ENCODE peak calls at places on chromosomes 1 and 21, in seven cellular contexts. B is uterus; H is activated CD8-positive, alpha-beta T cell treated with anti-CD3 and anti-CD28 coated beads for 36 hours; T is GM12878; Q is H9; K is glutamatergic neuron; J is heart left ventricle. O is an unnamed sample.

GRCh38 chr1:19559641-19560040 is 74.3 kb upstream of the CAPZB start:
- DNase-seq in J (no peak), B (no peak), T (no peak), Q (no peak), K (no peak), H (no peak), O (no peak)

GRCh38 chr1:206470692-206471414 is 577 bp downstream of the IKBKE start:
- DNase-seq in Q (peak; percentile 70), J (no peak), H (peak; percentile 86), B (no peak), T (peak; percentile 68), K (no peak), O (no peak)

GRCh38 chr1:30328100-30328370 is 395.4 kb downstream of the MATN1 start:
- DNase-seq in K (no peak), H (no peak), J (no peak), T (no peak), B (no peak), Q (no peak), O (no peak)

GRCh38 chr1:12546771-12547585 is 71.0 kb downstream of the DHRS3 start:
- DNase-seq in B (no peak), J (peak; percentile 74), T (no peak), K (no peak), H (no peak), Q (no peak), O (no peak)

GRCh38 chr1:230335861-230336549 is 90.1 kb downstream of the PGBD5 start:
- DNase-seq in K (peak; percentile 28), Q (no peak), B (no peak), T (no peak), J (no peak), H (no peak), O (no peak)

GRCh38 chr1:12608311-12608957 is 9.6 kb downstream of the DHRS3 start:
- DNase-seq in Q (no peak), B (no peak), J (no peak), H (no peak), K (no peak), T (no peak), O (no peak)

GRCh38 chr1:206001476-206001888 is 1.7 kb downstream of the RAB7B start:
- DNase-seq in J (no peak), Q (peak; percentile 51), B (peak; percentile 48), H (peak; percentile 66), K (no peak), T (no peak), O (no peak)

GRCh38 chr1:119249283-119249682 is 108.8 kb upstream of the WARS2 start:
- DNase-seq in B (no peak), J (no peak), Q (no peak), T (no peak), K (no peak), H (no peak), O (no peak)

GRCh38 chr1:6625579-6626149 is 996 bp downstream of the THAP3 start:
- DNase-seq in T (no peak), J (peak; percentile 45), K (no peak), H (peak; percentile 25), Q (no peak), B (no peak), O (no peak)

GRCh38 chr1:5649795-5650194 is 342.4 kb downstream of the NPHP4 start:
- DNase-seq in Q (no peak), H (no peak), J (no peak), T (no peak), K (no peak), B (no peak), O (no peak)

GRCh38 chr1:200636681-200637080 is 16.1 kb upstream of the KIF14 start:
- DNase-seq in K (no peak), Q (no peak), H (no peak), B (no peak), T (no peak), J (no peak), O (no peak)

GRCh38 chr1:26156285-26157038 is 2.4 kb upstream of the FAM110D start:
- DNase-seq in T (no peak), B (peak; percentile 67), J (peak; percentile 80), Q (peak; percentile 73), H (no peak), K (peak; percentile 46), O (no peak)

GRCh38 chr1:30638811-30639210 is 84.6 kb downstream of the MATN1 start:
- DNase-seq in H (no peak), K (no peak), T (no peak), B (no peak), Q (no peak), J (no peak), O (no peak)

GRCh38 chr1:99573431-99574217 is 72.3 kb upstream of the PALMD start:
- DNase-seq in H (no peak), T (no peak), K (no peak), Q (no peak), B (no peak), J (no peak), O (no peak)

GRCh38 chr1:17564458-17565393 is 25.2 kb downstream of the ARHGEF10L start:
- DNase-seq in J (no peak), Q (no peak), H (no peak), B (no peak), T (no peak), K (no peak), O (no peak)

GRCh38 chr1:21932127-21932526 is 5.0 kb downstream of the HSPG2 start:
- DNase-seq in K (no peak), J (no peak), B (peak; percentile 77), H (no peak), Q (no peak), T (no peak), O (no peak)

DNA sequence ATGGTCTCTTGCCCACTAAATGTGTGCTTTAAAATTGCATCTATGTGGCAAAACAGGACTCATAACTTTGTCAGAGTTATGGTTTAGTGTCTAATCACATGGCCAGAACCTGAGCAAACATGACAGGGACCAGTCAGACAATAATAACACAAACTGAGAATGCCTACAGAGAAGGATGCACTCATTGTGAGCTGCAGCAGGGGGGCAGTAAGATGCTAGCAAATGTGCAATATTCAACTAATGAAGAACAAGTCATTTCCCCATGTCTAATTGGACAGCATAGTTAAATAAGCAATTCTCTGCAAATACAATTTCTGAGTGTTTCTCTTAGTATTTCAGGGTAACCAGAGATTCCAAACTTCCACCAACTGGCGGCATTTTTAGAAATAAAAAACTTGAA is 30.8 kb downstream of the SPAG17 start:
- DNase-seq in Q (no peak), T (peak; percentile 3), K (no peak), J (no peak), B (no peak), H (no peak), O (no peak)
- TF ChIP-seq CTCF in Q (peak; percentile 37), T (peak; percentile 18), K (no peak), J (peak; percentile 24), B (no peak), H (no peak), O (no peak)

GRCh38 chr1:38989979-38990378 is 1.1 kb upstream of the AKIRIN1 start:
- DNase-seq in Q (no peak), B (no peak), K (no peak), H (no peak), T (no peak), J (no peak), O (no peak)

GRCh38 chr1:38991638-38992449 is 768 bp downstream of the AKIRIN1 start:
- DNase-seq in K (peak; percentile 66), T (no peak), Q (peak; percentile 44), J (peak; percentile 57), B (peak; percentile 34), H (peak; percentile 17), O (no peak)

GRCh38 chr1:38990401-38990745 is 703 bp upstream of the AKIRIN1 start:
- DNase-seq in T (no peak), B (no peak), H (no peak), K (no peak), Q (no peak), J (no peak), O (no peak)

GRCh38 chr1:38992450-38993111 is 1.5 kb downstream of the AKIRIN1 start:
- DNase-seq in B (no peak), Q (no peak), J (no peak), T (peak; percentile 27), K (no peak), H (no peak), O (no peak)

GRCh38 chr1:38990746-38991637 is at the start of gene AKIRIN1:
- DNase-seq in H (peak; percentile 98), K (peak; percentile 100), B (peak; percentile 97), Q (peak; percentile 99), T (peak; percentile 84), J (peak; percentile 99), O (peak; percentile 95)
- TF ChIP-seq CTCF in H (no peak), K (peak; percentile 51), B (peak; percentile 36), Q (no peak), T (no peak), J (no peak), O (no peak)

GRCh38 chr21:37166733-37167132 is 93.7 kb downstream of the TTC3 start:
- DNase-seq in H (no peak), T (no peak), J (no peak), B (no peak), K (no peak), Q (peak; percentile 43), O (no peak)

GRCh38 chr21:37165606-37166005 is 92.6 kb downstream of the TTC3 start:
- DNase-seq in K (no peak), B (no peak), J (no peak), T (no peak), H (no peak), Q (no peak), O (no peak)

GRCh38 chr21:37168666-37169065 is 95.6 kb downstream of the TTC3 start:
- DNase-seq in H (no peak), K (no peak), Q (no peak), T (no peak), J (no peak), B (no peak), O (no peak)

GRCh38 chr21:37159949-37160348 is 86.9 kb downstream of the TTC3 start:
- DNase-seq in Q (no peak), K (no peak), J (no peak), H (no peak), T (no peak), B (no peak), O (no peak)

GRCh38 chr21:37164742-37165141 is 91.7 kb downstream of the TTC3 start:
- DNase-seq in T (no peak), Q (no peak), H (no peak), K (no peak), J (no peak), B (no peak), O (no peak)
- TF ChIP-seq CTCF in T (no peak), Q (no peak), H (no peak), K (no peak), J (no peak), B (no peak), O (no peak)

DNA sequence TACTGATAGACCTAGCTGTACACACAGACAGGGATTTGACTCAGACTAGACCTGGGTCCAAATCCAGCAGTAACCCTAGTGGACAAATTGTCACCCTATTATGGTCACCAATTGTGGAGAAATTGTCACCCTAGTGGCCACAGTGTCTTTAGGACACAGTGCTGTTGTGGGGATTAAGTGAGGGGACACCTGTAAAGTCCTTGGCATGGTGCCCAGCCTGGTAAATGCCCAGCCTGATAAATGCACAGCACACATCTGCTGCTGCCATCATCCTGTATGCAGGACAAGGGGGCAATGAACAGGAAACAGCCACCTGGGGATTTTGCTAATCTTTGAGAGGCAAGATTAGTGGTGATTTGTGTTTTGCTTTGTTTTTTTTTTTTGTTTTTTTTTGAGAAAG is 2.3 kb downstream of the TMEM61 start:
- DNase-seq in T (no peak), B (no peak), K (no peak), Q (no peak), H (no peak), J (no peak), O (no peak)
- TF ChIP-seq CTCF in T (no peak), B (no peak), K (no peak), Q (no peak), H (no peak), J (no peak), O (no peak)

GRCh38 chr1:222749927-222750326 is 12.9 kb downstream of the FAM177B start:
- DNase-seq in B (no peak), K (no peak), T (no peak), H (no peak), Q (no peak), J (no peak), O (no peak)
- TF ChIP-seq CTCF in B (no peak), K (no peak), T (no peak), H (no peak), Q (peak; percentile 29), J (no peak), O (no peak)